ENCODE peak calls at places on chromosomes 6 and 20, in six cellular contexts. Z, V, N, A, G and U are unnamed samples.

GRCh38 chr6:75283907-75284284 is 696 bp downstream of the TMEM30A start:
- DNase-seq in Z (no peak), V (no peak), N (no peak), A (no peak), G (no peak), U (no peak)

GRCh38 chr20:51335329-51335841 is 207.1 kb downstream of the NFATC2 start:
- DNase-seq in Z (no peak), V (peak; percentile 82), N (no peak), A (peak; percentile 100), G (peak; percentile 87), U (no peak)

GRCh38 chr20:40489886-40490285 is 199.2 kb downstream of the MAFB start:
- DNase-seq in Z (no peak), V (peak; percentile 89), N (no peak), A (no peak), G (peak; percentile 30), U (no peak)

GRCh38 chr6:158290040-158290439 is 22.2 kb upstream of the TULP4 start:
- DNase-seq in Z (no peak), V (no peak), N (no peak), A (no peak), G (no peak), U (no peak)

GRCh38 chr20:1205802-1206201 is 2.5 kb downstream of the C20orf202 start:
- DNase-seq in Z (no peak), V (no peak), N (peak; percentile 25), A (no peak), G (no peak), U (no peak)

GRCh38 chr6:146543940-146544661 is 468 bp downstream of the RAB32 start:
- DNase-seq in Z (peak; percentile 11), V (peak; percentile 48), N (no peak), A (peak; percentile 38), G (peak; percentile 63), U (no peak)

GRCh38 chr20:420721-421574 is 12.8 kb downstream of the RBCK1 start:
- DNase-seq in Z (no peak), V (no peak), N (no peak), A (no peak), G (no peak), U (no peak)

GRCh38 chr6:98467902-98468301 is 366.5 kb upstream of the POU3F2 start:
- DNase-seq in Z (no peak), V (no peak), N (no peak), A (no peak), G (no peak), U (no peak)

GRCh38 chr6:143553337-143553736 is 41.8 kb upstream of the FUCA2 start:
- DNase-seq in Z (no peak), V (no peak), N (no peak), A (no peak), G (no peak), U (no peak)

GRCh38 chr6:95387845-95388244 is 189.5 kb upstream of the MANEA start:
- DNase-seq in Z (no peak), V (no peak), N (no peak), A (no peak), G (no peak), U (no peak)

GRCh38 chr6:21381336-21381963 is 212.1 kb upstream of the SOX4 start:
- DNase-seq in Z (no peak), V (no peak), N (no peak), A (no peak), G (no peak), U (no peak)

GRCh38 chr6:46491201-46491788 is at the start of gene RCAN2:
- DNase-seq in Z (peak; percentile 42), V (peak; percentile 42), N (no peak), A (peak; percentile 8), G (peak; percentile 15), U (peak; percentile 85)

GRCh38 chr6:146258206-146258605 is 229.3 kb downstream of the GRM1 start:
- DNase-seq in Z (no peak), V (no peak), N (no peak), A (no peak), G (peak; percentile 37), U (no peak)

GRCh38 chr6:34301408-34301807 is 52.6 kb upstream of the SMIM29 start:
- DNase-seq in Z (no peak), V (no peak), N (no peak), A (peak; percentile 94), G (peak; percentile 100), U (no peak)

GRCh38 chr6:34476941-34477340 is 11.1 kb downstream of the PACSIN1 start:
- DNase-seq in Z (no peak), V (no peak), N (no peak), A (no peak), G (no peak), U (no peak)

GRCh38 chr6:53718597-53719460 is 53.3 kb upstream of the KLHL31 start:
- DNase-seq in Z (peak; percentile 71), V (peak; percentile 59), N (no peak), A (peak; percentile 75), G (peak; percentile 72), U (peak; percentile 59)

GRCh38 chr6:150016324-150017185 is 8.8 kb downstream of the RAET1L start:
- DNase-seq in Z (peak; percentile 74), V (peak; percentile 56), N (no peak), A (peak; percentile 61), G (peak; percentile 78), U (peak; percentile 75)

GRCh38 chr6:113361014-113361645 is 496.0 kb upstream of the MARCKS start:
- DNase-seq in Z (no peak), V (peak; percentile 91), N (no peak), A (peak; percentile 85), G (peak; percentile 56), U (no peak)

GRCh38 chr6:158620963-158621693 is 23.4 kb downstream of the DYNLT1 start:
- DNase-seq in Z (no peak), V (no peak), N (no peak), A (no peak), G (no peak), U (no peak)

GRCh38 chr20:4443016-4443415 is 278.7 kb upstream of the PRND start:
- DNase-seq in Z (no peak), V (peak; percentile 56), N (no peak), A (no peak), G (no peak), U (no peak)

GRCh38 chr6:90369024-90369519 is 72.4 kb upstream of the BACH2 start:
- DNase-seq in Z (peak; percentile 91), V (peak; percentile 100), N (peak; percentile 98), A (peak; percentile 100), G (peak; percentile 100), U (peak; percentile 62)

GRCh38 chr20:56627122-56628014 is 1.7 kb upstream of the TFAP2C start:
- DNase-seq in Z (no peak), V (no peak), N (no peak), A (no peak), G (no peak), U (no peak)

GRCh38 chr6:83114164-83114563 is 46.7 kb downstream of the DOP1A start:
- DNase-seq in Z (no peak), V (peak; percentile 15), N (no peak), A (peak; percentile 39), G (peak; percentile 21), U (no peak)

GRCh38 chr6:125597411-125598253 is 151.8 kb upstream of the HEY2 start:
- DNase-seq in Z (no peak), V (no peak), N (no peak), A (no peak), G (peak; percentile 68), U (peak; percentile 73)

GRCh38 chr6:110378552-110378951 is 20.4 kb upstream of the METTL24 start:
- DNase-seq in Z (no peak), V (no peak), N (no peak), A (no peak), G (no peak), U (no peak)

GRCh38 chr6:139380168-139380567 is 5.7 kb upstream of the CITED2 start:
- DNase-seq in Z (no peak), V (no peak), N (no peak), A (no peak), G (no peak), U (no peak)

GRCh38 chr6:73798592-73798991 is 102.6 kb downstream of the CD109 start:
- DNase-seq in Z (no peak), V (peak; percentile 85), N (no peak), A (peak; percentile 99), G (peak; percentile 96), U (no peak)
- TF ChIP-seq CTCF in Z (no peak), V (peak; percentile 51), N (no peak), A (peak; percentile 77), G (peak; percentile 75), U (no peak)

DNA sequence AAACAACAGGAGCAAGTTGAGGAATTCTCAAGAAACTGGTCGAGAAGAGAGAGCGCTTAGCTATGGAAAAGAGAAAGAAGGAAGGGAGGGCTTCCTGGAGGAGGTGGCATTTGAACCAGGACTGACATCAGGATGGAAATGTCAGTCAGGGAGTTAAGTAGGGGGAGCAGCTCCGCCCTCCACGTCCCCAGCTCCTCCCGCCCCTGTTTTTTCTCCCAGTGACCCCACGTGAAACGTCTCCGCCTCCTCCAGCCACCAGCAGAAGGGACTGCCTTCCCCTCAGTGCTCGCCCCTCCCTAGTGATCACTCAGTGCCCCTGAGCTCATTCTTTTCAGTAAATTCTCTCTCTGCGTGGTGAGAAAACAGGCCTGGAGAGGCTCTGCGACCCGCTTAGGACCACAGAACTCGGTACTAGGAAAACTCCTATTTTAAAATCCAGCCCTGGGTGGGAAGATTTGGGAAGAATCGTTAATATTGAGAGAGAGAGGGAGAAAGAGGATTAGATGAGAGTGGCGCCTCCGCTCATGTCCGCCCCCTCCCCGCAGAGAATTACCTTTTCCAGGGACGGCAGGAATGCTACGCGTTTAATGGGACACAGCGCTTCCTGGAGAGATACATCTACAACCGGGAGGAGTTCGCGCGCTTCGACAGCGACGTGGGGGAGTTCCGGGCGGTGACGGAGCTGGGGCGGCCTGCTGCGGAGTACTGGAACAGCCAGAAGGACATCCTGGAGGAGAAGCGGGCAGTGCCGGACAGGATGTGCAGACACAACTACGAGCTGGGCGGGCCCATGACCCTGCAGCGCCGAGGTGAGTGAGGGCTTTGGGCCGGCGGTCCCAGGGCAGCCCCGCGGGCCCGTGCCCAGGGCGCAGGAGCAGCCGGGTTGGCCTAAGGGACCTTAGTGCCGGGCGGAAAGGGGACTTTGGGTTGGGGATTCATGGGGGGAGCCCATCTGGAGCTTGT is 4.6 kb downstream of the HLA-DPB1 start:
- DNase-seq in Z (peak; percentile 56), V (peak; percentile 10), N (peak; percentile 88), A (peak; percentile 48), G (peak; percentile 14), U (peak; percentile 83)
- H3K4me3 ChIP-seq in Z (peak overlapping the region; percentile 31), V (peak overlapping the region; percentile 30), N (peak overlapping the region; percentile 57), A (peak overlapping the region; percentile 48), G (peak overlapping the region; percentile 46), U (peak overlapping the region; percentile 32)

GRCh38 chr6:14582731-14583130 is 465.2 kb downstream of the CD83 start:
- DNase-seq in Z (no peak), V (no peak), N (no peak), A (no peak), G (no peak), U (no peak)

GRCh38 chr6:14589192-14589591 is 471.6 kb downstream of the CD83 start:
- DNase-seq in Z (no peak), V (no peak), N (no peak), A (no peak), G (no peak), U (no peak)

GRCh38 chr6:14578994-14579393 is 461.4 kb downstream of the CD83 start:
- DNase-seq in Z (no peak), V (no peak), N (no peak), A (no peak), G (no peak), U (no peak)

GRCh38 chr6:14585689-14586088 is 468.1 kb downstream of the CD83 start:
- DNase-seq in Z (no peak), V (no peak), N (no peak), A (no peak), G (peak; percentile 34), U (no peak)

GRCh38 chr6:14584450-14584849 is 466.9 kb downstream of the CD83 start:
- DNase-seq in Z (no peak), V (no peak), N (no peak), A (peak; percentile 22), G (peak; percentile 17), U (no peak)
- TF ChIP-seq CTCF in Z (no peak), V (no peak), N (no peak), A (no peak), G (peak; percentile 14), U (no peak)

GRCh38 chr20:62236200-62236599 is 2.1 kb upstream of the OSBPL2 start:
- DNase-seq in Z (no peak), V (no peak), N (no peak), A (no peak), G (no peak), U (no peak)
- H3K4me3 ChIP-seq in Z (no peak overlapping the region), V (no peak overlapping the region), N (no peak overlapping the region), A (no peak overlapping the region), G (no peak overlapping the region), U (no peak overlapping the region)